ENCODE peak calls at places on chromosomes 5 and 9, in four cellular contexts. A is GM12891, L is GM12878, Q is K562. O is an unnamed sample.

GRCh38 chr5:15263406-15263805 is 236.6 kb upstream of the FBXL7 start:
- DNase-seq in A (no peak), L (no peak), Q (no peak), O (no peak)

GRCh38 chr5:160508780-160509361 is 87.2 kb downstream of the PTTG1 start:
- DNase-seq in A (peak; percentile 39), L (peak; percentile 76), Q (peak; percentile 85), O (peak; percentile 77)

GRCh38 chr9:37301369-37302172 is 120.9 kb upstream of the GRHPR start:
- DNase-seq in A (no peak), L (no peak), Q (no peak), O (no peak)

GRCh38 chr9:134316444-134317160 is 9.7 kb upstream of the RXRA start:
- DNase-seq in A (no peak), L (peak; percentile 23), Q (peak; percentile 66), O (no peak)

GRCh38 chr9:130499804-130500263 is 55.1 kb downstream of the ASS1 start:
- DNase-seq in A (no peak), L (no peak), Q (no peak), O (no peak)

GRCh38 chr5:172380992-172381643 is 73.2 kb downstream of the SH3PXD2B start:
- DNase-seq in A (no peak), L (no peak), Q (no peak), O (no peak)

GRCh38 chr9:13896922-13897835 is 416.8 kb downstream of the NFIB start:
- DNase-seq in A (no peak), L (no peak), Q (no peak), O (no peak)

GRCh38 chr9:125995006-125995405 is 247.8 kb downstream of the PBX3 start:
- DNase-seq in A (no peak), L (no peak), Q (no peak), O (no peak)

GRCh38 chr5:95858661-95859326 is 36.3 kb upstream of the GLRX start:
- DNase-seq in A (peak; percentile 81), L (peak; percentile 67), Q (peak; percentile 89), O (peak; percentile 50)

GRCh38 chr5:55604611-55605067 is 69.9 kb upstream of the PLPP1 start:
- DNase-seq in A (no peak), L (no peak), Q (no peak), O (no peak)

GRCh38 chr9:135268981-135269380 is 181.5 kb downstream of the OLFM1 start:
- DNase-seq in A (no peak), L (no peak), Q (no peak), O (no peak)

GRCh38 chr5:176934309-176934930 is 35.3 kb upstream of the HK3 start:
- DNase-seq in A (no peak), L (no peak), Q (no peak), O (no peak)

GRCh38 chr5:79829260-79829659 is 139.6 kb downstream of the CMYA5 start:
- DNase-seq in A (no peak), L (no peak), Q (no peak), O (no peak)

GRCh38 chr9:121271368-121272351 is 3.7 kb downstream of the GSN start:
- DNase-seq in A (no peak), L (no peak), Q (no peak), O (peak; percentile 91)

GRCh38 chr9:112043423-112043822 is 131.7 kb downstream of the SUSD1 start:
- DNase-seq in A (no peak), L (no peak), Q (no peak), O (no peak)

GRCh38 chr9:20315672-20316071 is 306.6 kb downstream of the MLLT3 start:
- DNase-seq in A (no peak), L (no peak), Q (no peak), O (no peak)

GRCh38 chr9:114504341-114505186 is 709 bp downstream of the WHRN start:
- DNase-seq in A (peak; percentile 35), L (no peak), Q (peak; percentile 72), O (no peak)

GRCh38 chr9:116900543-116900942 is 213.4 kb downstream of the TRIM32 start:
- DNase-seq in A (no peak), L (no peak), Q (no peak), O (no peak)

GRCh38 chr5:140882591-140882899 is 621 bp downstream of the PCDHA13 start:
- DNase-seq in A (no peak), L (no peak), Q (no peak), O (no peak)
- TF ChIP-seq SPI1 in A (no peak), L (no peak), Q (no peak), O (no peak)

DNA sequence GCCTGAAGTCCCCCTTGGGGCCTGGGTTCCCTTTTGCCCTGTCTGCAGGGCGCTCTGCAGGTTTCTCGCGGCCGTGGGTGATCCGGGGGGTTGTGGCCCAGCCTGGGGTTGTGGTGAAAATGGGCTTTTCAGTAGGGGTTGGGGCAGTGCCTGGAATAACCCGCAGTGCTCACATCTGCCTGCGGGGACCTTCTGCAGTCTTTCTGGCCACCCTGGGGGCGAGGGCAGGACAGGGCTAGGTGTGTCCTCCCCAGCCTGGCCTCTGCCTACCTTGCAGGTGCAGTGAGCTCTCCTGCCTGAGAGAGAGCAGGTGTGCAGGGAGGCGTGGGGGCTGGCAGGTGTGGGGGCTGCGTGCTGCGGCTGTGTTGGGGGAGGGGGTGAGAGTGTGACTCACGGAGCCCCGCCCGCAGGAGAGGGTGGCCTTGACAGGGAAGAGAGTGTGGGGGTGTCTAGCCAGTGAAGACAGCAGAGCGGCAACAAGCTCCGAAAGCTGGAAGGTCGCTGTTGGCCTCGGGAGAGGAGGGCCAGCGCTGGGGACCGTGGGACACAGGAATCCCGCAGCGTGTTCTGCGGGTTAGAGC is 131.4 kb downstream of the MRPL36 start:
- DNase-seq in A (no peak), L (no peak), Q (peak; percentile 54), O (no peak)
- TF ChIP-seq SPI1 in A (no peak), L (no peak), Q (no peak), O (no peak)

GRCh38 chr9:26951794-26952193 is 4.4 kb upstream of the IFT74 start:
- DNase-seq in A (no peak), L (no peak), Q (no peak), O (no peak)

GRCh38 chr9:26950521-26950920 is 3.5 kb upstream of the PLAA start:
- DNase-seq in A (no peak), L (no peak), Q (no peak), O (no peak)

GRCh38 chr9:26954050-26954508 is 2.1 kb upstream of the IFT74 start:
- DNase-seq in A (no peak), L (no peak), Q (no peak), O (no peak)

GRCh38 chr9:26955921-26956886 is at the start of gene IFT74:
- DNase-seq in A (peak; percentile 81), L (peak; percentile 76), Q (peak; percentile 73), O (peak; percentile 66)

GRCh38 chr9:26955222-26955903 is 849 bp upstream of the IFT74 start:
- DNase-seq in A (no peak), L (no peak), Q (no peak), O (peak; percentile 30)
- TF ChIP-seq SPI1 in A (peak; percentile 85), L (peak; percentile 78), Q (no peak), O (no peak)

DNA sequence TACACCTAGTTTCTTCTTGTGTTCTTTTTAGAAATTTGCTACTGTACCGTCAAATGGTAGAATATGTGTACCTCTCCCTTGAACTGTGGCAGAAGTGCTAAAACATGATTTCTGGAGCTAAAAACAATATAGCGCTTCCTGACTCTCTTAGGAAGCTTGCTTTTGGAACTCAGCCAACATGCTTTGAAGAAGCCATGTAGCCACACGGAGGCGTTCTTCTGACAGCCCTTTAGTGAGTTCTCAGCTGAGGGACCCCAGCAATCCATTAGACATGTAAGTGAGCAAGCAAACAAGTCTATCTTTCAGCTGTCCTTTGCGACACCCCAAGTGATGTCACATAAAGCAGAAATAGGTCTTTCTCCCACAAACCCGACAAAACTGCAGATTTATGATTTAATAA is 917.0 kb downstream of the CDH9 start:
- DNase-seq in A (no peak), L (no peak), Q (no peak), O (no peak)
- TF ChIP-seq SPI1 in A (no peak), L (no peak), Q (no peak), O (no peak)

GRCh38 chr9:95344735-95345134 is 27.2 kb upstream of the FANCC start:
- DNase-seq in A (no peak), L (no peak), Q (no peak), O (no peak)

GRCh38 chr9:95343725-95344287 is 26.3 kb upstream of the FANCC start:
- DNase-seq in A (no peak), L (no peak), Q (no peak), O (no peak)

GRCh38 chr9:95338243-95338642 is 20.7 kb upstream of the FANCC start:
- DNase-seq in A (no peak), L (no peak), Q (no peak), O (no peak)

GRCh38 chr9:95342571-95342970 is 25.1 kb upstream of the FANCC start:
- DNase-seq in A (no peak), L (no peak), Q (no peak), O (no peak)

DNA sequence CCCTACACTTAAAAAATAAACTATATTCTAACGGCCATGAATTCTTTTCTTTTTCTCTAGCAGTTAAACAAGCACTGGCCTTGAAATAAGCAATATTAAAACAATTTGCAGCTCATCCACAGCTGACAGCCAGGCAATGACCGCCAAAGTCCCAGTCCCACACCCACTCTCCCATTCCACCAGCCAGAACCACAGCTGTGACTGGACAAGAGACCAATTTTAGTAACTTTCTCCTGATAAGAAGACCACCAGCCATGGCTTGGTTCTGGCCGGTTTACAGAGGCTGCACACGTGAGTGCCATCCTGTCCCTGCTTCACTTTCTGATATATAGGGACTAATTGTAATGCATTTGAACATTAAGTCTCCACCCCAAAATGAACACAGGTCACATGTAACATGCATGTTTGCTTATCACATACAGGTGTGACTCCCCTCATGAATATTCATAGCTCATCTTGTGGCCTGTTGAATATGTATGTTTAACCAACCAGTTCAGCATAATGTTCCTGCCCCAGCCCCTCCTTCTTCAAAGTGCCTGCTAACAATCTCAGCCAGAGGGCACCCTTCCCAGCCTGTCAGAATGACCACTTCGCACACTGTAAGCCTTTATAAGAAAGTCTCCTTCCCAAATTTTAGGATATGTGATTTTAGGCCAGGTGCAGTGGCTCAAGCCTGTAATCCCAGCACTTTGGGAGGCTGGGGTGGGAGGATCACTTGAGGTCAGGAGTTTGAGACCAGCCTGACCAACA is 23.9 kb upstream of the FANCC start:
- DNase-seq in A (no peak), L (no peak), Q (no peak), O (no peak)
- TF ChIP-seq SPI1 in A (no peak), L (no peak), Q (no peak), O (no peak)

DNA sequence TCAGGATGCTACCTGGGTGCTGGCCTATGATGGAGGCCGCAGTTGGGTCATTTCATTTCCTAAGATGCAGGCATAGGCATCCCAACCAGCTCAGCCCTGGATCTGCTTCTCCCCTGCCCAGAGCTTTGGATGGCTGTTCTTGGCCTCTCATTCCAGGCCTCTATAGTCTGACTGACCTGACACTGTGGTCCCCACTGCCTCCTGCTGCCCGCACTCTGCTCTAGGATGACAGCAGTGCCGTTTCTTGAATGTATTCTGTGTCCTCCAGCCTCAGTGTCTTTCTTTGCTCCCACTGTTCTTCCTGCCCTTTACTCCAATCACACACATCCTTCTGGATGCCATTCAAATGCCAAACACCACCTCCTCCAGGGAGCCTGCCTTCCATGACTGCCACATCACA is 235.7 kb downstream of the HSPA4 start:
- DNase-seq in A (no peak), L (no peak), Q (peak; percentile 32), O (no peak)
- TF ChIP-seq SPI1 in A (no peak), L (no peak), Q (no peak), O (no peak)

GRCh38 chr5:42887575-42887974 is 75.9 kb upstream of the SELENOP start:
- DNase-seq in A (no peak), L (no peak), Q (no peak), O (no peak)

GRCh38 chr5:42886612-42887011 is 74.9 kb upstream of the SELENOP start:
- DNase-seq in A (no peak), L (no peak), Q (no peak), O (no peak)

GRCh38 chr5:42888771-42889170 is 77.1 kb upstream of the SELENOP start:
- DNase-seq in A (no peak), L (no peak), Q (no peak), O (no peak)

GRCh38 chr5:42889311-42889933 is 77.7 kb upstream of the SELENOP start:
- DNase-seq in A (peak; percentile 46), L (no peak), Q (peak; percentile 85), O (no peak)

GRCh38 chr5:42887094-42887493 is 75.4 kb upstream of the SELENOP start:
- DNase-seq in A (no peak), L (no peak), Q (no peak), O (no peak)
- TF ChIP-seq SPI1 in A (no peak), L (no peak), Q (no peak), O (no peak)

O was measured in HL-60.